ENCODE peak calls at places on chromosomes 3 and 15, in six cellular contexts. E, X, T, L, F and Y are unnamed samples.

GRCh38 chr3:4656059-4656458 is 162.9 kb downstream of the ITPR1 start:
- DNase-seq in T (peak), E (peak), L (peak), F (peak), X (no peak), Y (no peak)

GRCh38 chr15:98899266-98900021 is 108.1 kb downstream of the PGPEP1L start:
- DNase-seq in E (no peak), L (no peak), T (no peak), F (no peak), X (no peak), Y (no peak)

GRCh38 chr15:58331903-58332675 is 99.7 kb upstream of the LIPC start:
- DNase-seq in E (peak), T (peak), L (peak), F (peak), X (no peak), Y (peak)

GRCh38 chr3:155785662-155786295 is 20.3 kb downstream of the C3orf33 start:
- DNase-seq in L (no peak), T (peak), E (no peak), F (no peak), X (no peak), Y (no peak)

GRCh38 chr3:128293930-128294329 is 140.6 kb downstream of the EEFSEC start:
- DNase-seq in F (no peak), E (no peak), T (no peak), X (no peak), L (no peak), Y (no peak)

GRCh38 chr3:168714609-168715240 is 619.0 kb upstream of the GOLIM4 start:
- DNase-seq in T (no peak), X (no peak), E (no peak), L (no peak), F (peak), Y (peak)

GRCh38 chr3:44918581-44918980 is 44.2 kb downstream of the TGM4 start:
- DNase-seq in T (no peak), F (no peak), E (no peak), L (no peak), X (no peak), Y (no peak)

GRCh38 chr3:8239718-8240698 is 261.6 kb upstream of the LMCD1 start:
- DNase-seq in X (no peak), T (peak), E (no peak), F (peak), L (peak), Y (peak)